ENCODE peak calls at places on chromosomes 16 and 17, in four cellular contexts. Y, C, Q and F are unnamed samples. For H3K27me3, the result is how much of the 10 kb centered on the place peaks cover.

GRCh38 chr16:46982335-46982734 is 8.9 kb upstream of the DNAJA2 start:
- DNase-seq in C (no peak), Q (no peak), Y (no peak), F (no peak)

GRCh38 chr17:10025976-10026785 is 121.1 kb upstream of the RCVRN start:
- DNase-seq in Q (no peak), Y (no peak), C (peak), F (no peak)

GRCh38 chr16:47928008-47928407 is 227.8 kb downstream of the ABCC12 start:
- DNase-seq in Q (no peak), Y (no peak), C (no peak), F (no peak)

GRCh38 chr16:20868890-20869289 is 31.3 kb downstream of the DCUN1D3 start:
- DNase-seq in C (peak), Q (peak), Y (no peak), F (no peak)

GRCh38 chr17:42460371-42460770 is 1.7 kb downstream of the ATP6V0A1 start:
- DNase-seq in Q (no peak), C (no peak), Y (no peak), F (no peak)

GRCh38 chr17:30332057-30332542 is 1.8 kb downstream of the TMIGD1 start:
- DNase-seq in Y (peak), C (no peak), Q (no peak), F (peak)

GRCh38 chr16:88956546-88957455 is 20.2 kb downstream of the CBFA2T3 start:
- DNase-seq in Q (no peak), Y (no peak), C (no peak), F (no peak)

GRCh38 chr16:64362193-64362592 is 759.7 kb downstream of the CDH11 start:
- DNase-seq in C (no peak), Q (no peak), Y (no peak), F (no peak)

GRCh38 chr16:49189286-49189685 is 92.4 kb downstream of the CBLN1 start:
- DNase-seq in Y (no peak), Q (no peak), C (no peak), F (no peak)

GRCh38 chr17:58303981-58304734 is 23.4 kb upstream of the MPO start:
- DNase-seq in Y (peak), Q (peak), C (peak), F (peak)

GRCh38 chr17:43367588-43368242 is 31.1 kb upstream of the ARL4D start:
- DNase-seq in C (peak), Q (peak), Y (peak), F (peak)

GRCh38 chr16:11492808-11493530 is 93.8 kb downstream of the LITAF start:
- DNase-seq in Q (no peak), C (no peak), Y (no peak), F (no peak)
- H3K27ac ChIP-seq in Q (no peak), C (no peak), Y (no peak), F (no peak)

GRCh38 chr16:67432491-67432890 is 1.6 kb downstream of the HSD11B2 start:
- DNase-seq in Y (no peak), Q (no peak), C (no peak), F (no peak)
- H3K27me3 ChIP-seq in Y (under half), Q (under half), C (half or more), F (under half)

GRCh38 chr17:40497704-40498103 is 3.7 kb downstream of the TNS4 start:
- DNase-seq in C (no peak), Y (no peak), Q (no peak), F (no peak)
- H3K4me3 ChIP-seq in C (no peak), Y (no peak), Q (no peak), F (no peak)

DNA sequence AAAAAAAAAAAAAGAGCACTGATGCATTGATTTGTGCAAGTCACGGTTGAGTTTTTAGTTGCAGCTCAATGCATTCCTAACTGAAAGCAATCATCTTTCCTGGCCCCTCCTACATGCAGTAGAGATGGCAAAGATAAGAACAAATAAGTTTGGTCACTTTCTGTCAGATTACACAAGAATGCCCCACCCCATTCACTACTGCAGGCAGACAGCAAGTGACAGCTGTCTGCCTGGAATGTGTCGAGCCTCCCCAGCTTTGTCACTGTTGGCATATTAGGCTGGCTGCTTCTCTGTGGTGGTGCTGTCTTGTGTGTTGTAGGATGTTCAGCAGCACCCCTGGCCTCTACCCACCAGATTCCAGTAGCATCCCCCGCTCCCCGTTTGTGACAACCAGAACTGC is 243.6 kb downstream of the FOXL1 start:
- DNase-seq in C (no peak), Q (no peak), Y (no peak), F (no peak)
- H3K27ac ChIP-seq in C (no peak), Q (no peak), Y (no peak), F (no peak)

DNA sequence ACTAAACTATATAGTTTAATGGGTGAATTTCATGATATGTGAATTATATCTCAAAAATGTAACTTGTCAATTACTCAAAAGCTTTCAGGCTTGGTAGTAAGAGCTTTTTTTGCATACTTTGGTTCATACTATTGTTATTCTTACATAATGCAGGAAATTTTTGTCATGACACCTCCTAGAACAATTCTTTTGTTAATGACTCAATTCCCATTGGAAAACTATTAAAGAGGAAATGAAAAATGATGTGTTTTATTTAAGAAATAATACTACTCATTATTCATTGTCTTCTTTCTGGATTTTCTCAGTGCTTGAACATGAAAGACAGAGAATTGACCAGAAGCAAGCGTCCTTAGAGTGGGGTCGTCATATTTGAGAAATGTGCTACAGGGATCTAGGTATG is 196.4 kb upstream of the KCNJ16 start:
- DNase-seq in Y (no peak), Q (no peak), C (no peak), F (no peak)
- H3K27me3 ChIP-seq in Y (under half), Q (under half), C (under half), F (under half)

GRCh38 chr17:64502021-64502420 is 4.1 kb downstream of the DDX5 start:
- DNase-seq in Q (no peak), Y (no peak), C (no peak), F (no peak)
- H3K4me3 ChIP-seq in Q (peak), Y (no peak), C (no peak), F (no peak)

DNA sequence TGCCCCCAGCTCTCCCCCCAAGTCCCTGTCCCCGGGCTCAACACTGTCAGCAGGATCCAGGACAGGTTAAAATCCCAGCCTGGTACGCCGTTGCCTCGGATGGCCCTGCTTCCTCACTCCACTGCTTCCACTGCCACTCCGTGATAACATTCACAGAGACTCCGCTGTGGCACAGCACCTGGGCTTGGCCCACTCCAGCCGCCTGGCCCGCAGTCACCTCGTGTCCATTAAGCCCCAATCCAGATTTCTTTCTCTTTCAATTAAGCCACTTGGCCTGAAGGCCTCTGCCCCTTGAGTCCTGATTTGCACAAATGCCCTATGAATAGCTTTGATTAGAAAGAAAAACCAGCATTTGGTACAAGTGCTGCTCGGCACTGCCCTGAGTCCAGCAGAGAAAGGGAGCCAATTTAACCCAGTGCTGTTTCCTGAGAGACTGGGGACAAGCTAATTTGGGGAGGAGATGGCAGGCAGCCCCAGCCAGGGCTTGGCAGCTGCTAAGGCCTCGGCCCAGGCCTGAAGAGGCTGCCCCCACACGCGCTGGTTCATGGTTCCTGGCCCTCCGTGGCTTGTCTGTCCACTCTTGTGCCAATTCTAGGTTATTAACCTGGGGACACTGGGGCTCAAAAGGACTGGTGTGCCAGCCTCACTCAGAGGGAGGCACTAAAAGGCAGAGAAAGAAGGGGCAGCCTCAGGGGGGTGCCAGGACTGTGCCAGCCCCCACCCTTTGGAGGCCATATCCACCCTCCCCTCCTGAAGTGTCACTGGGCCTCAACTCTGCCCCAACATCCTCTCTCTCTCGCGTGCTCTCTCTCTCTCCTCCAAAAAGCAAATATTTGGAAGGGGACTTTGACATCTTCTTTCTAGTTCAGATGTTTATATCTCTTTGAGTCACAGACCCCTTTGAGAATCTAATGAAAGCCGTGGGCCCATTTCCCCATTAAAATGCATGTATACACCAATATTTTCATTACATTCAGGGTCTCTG is 29.8 kb upstream of the SPPL2C start:
- DNase-seq in Y (no peak), Q (no peak), C (no peak), F (no peak)
- H3K27ac ChIP-seq in Y (no peak), Q (no peak), C (no peak), F (no peak)

GRCh38 chr16:86515780-86516617 is 5.7 kb downstream of the FOXF1 start:
- DNase-seq in Q (no peak), C (peak), Y (no peak), F (no peak)
- H3K27me3 ChIP-seq in Q (under half), C (half or more), Y (under half), F (under half)

DNA sequence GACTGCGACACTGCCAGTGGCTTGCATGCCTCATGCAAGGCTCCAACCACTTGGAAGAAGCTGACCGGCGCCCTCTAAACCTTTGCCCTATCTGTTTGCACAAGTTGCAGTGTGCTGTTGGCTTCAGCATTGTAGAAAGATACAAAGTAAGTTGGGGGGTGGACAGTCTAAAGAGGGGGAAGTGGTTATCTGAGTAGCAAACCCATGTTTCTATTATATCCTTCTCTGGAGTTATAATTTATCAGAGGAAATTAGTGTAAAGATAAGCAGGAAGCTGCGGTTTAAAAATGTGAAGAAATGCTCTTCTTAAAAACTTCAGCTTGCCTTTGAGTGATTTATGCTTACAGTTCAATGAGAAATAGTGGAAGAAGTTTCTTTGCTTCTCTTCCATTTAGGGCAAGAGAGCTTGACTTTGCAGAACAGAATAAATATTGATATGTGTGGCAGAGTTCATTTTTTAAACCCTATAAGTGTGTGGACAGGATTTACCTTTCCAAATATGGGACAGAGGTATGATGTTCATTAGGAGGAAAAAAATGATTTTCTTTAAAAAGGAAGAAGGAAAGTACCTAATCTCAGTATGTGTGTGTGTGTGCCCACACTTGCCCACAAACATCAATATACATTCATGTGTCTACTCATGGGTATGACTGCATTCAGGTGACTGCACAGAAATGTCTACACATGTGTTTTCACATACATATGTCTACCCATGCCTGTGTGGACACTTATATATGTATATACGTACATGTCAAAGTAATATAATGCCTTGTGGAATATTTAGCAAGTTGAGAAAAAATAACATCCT is 8.1 kb downstream of the AMZ2 start:
- DNase-seq in Y (no peak), Q (no peak), C (no peak), F (no peak)
- H3K4me3 ChIP-seq in Y (no peak), Q (no peak), C (no peak), F (no peak)

DNA sequence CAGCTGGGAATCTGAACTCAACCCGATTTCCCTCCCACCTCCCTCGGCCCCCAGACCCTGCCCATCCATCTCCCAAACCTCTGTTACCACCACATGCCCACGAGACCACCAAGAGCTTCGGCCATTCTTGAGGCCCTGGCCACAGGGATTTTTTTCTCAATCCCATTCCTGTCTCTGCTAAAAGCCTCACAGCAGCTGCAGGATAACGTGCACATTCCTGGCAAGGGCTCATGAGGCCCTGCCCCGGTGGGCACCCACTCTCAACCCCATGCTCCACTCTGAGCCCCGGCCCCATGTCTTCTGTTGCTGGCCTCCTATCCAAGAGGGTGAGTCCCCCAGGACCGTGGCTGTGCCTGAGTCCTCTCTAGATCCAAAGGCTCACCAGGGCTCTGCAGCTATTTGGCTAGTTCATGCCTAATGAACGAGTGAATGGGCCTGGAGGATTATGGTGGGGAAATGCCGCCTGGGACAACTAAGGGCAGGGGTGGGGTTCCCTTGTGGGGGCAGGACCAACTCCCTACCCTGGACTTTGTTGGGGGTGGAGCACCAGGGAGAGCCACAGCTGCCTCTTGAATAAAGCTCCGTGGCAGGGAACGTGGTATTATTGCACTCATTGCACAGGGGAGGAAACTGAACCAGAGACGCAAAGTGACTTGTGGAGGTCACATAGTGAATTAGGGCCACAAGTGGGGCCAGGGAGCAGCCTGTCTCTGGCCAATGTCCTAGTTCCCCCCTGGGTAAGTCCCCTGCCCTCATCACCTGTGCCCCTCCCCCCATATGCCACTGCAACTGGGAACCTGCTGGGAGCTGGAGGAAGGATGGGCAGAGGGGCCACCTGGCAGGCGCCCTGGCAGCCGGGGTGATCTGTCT is 113.8 kb upstream of the SMURF2 start:
- DNase-seq in Y (no peak), C (no peak), Q (peak), F (no peak)
- H3K27ac ChIP-seq in Y (no peak), C (no peak), Q (no peak), F (no peak)